ENCODE peak calls at places on chromosomes 6 and 20, in ten cellular contexts. P is type B pancreatic cell; Q is HepG2; V is upper lobe of right lung; O is colonic mucosa; W is CD4-positive, alpha-beta T cell; Z is Peyer's patch; D is fibroblast of lung; H is fibroblast of pulmonary artery; R is cardiac fibroblast. M is an unnamed sample.

GRCh38 chr6:105510746-105511145 is 107.9 kb upstream of the PREP start:
- DNase-seq in Z (no peak), W (no peak), R (peak; percentile 80), V (no peak), O (no peak), D (no peak), H (peak; percentile 20), Q (no peak), P (no peak), M (no peak)

GRCh38 chr20:45823949-45824835 is 2.9 kb downstream of the TNNC2 start:
- DNase-seq in Z (peak; percentile 80), P (no peak), R (peak; percentile 50), H (peak; percentile 56), D (peak; percentile 45), O (peak; percentile 63), Q (peak; percentile 51), V (no peak), W (peak; percentile 35), M (peak; percentile 66)

GRCh38 chr6:31768717-31769257 is 6.3 kb downstream of the SAPCD1 start:
- DNase-seq in R (no peak), H (no peak), W (no peak), V (no peak), O (no peak), Q (no peak), D (no peak), P (no peak), Z (no peak), M (no peak)

GRCh38 chr6:111210074-111210729 is 122.9 kb downstream of the SLC16A10 start:
- DNase-seq in V (no peak), D (peak; percentile 71), O (no peak), Q (peak; percentile 60), P (no peak), W (no peak), Z (no peak), H (peak; percentile 75), R (peak; percentile 79), M (peak; percentile 68)

GRCh38 chr6:143843689-143844405 is 709 bp downstream of the LTV1 start:
- DNase-seq in O (no peak), R (peak; percentile 26), H (peak; percentile 17), V (no peak), D (peak; percentile 8), P (no peak), Z (no peak), W (no peak), Q (peak; percentile 13), M (peak; percentile 71)

GRCh38 chr6:40909811-40910210 is 129.2 kb downstream of the UNC5CL start:
- DNase-seq in D (no peak), O (no peak), Q (no peak), W (no peak), H (no peak), P (no peak), V (no peak), R (no peak), Z (no peak), M (no peak)

GRCh38 chr6:162854734-162855191 is 127.0 kb downstream of the PACRG start:
- DNase-seq in R (no peak), D (no peak), Z (no peak), W (no peak), P (no peak), V (no peak), O (no peak), H (no peak), Q (no peak), M (no peak)

GRCh38 chr20:1275919-1276318 is 9.8 kb downstream of the SNPH start:
- DNase-seq in H (no peak), O (no peak), D (no peak), V (no peak), Z (no peak), W (no peak), Q (no peak), R (no peak), P (peak; percentile 25), M (no peak)

GRCh38 chr20:21515300-21516179 is 1.7 kb upstream of the NKX2-2 start:
- DNase-seq in H (no peak), P (peak; percentile 66), D (no peak), Z (no peak), R (no peak), W (no peak), O (no peak), V (no peak), Q (no peak), M (no peak)

GRCh38 chr6:98530732-98531131 is 303.6 kb upstream of the POU3F2 start:
- DNase-seq in Q (no peak), V (no peak), O (no peak), P (no peak), R (no peak), Z (no peak), H (no peak), D (no peak), W (no peak), M (no peak)

GRCh38 chr20:33733654-33734576 is 2.1 kb downstream of the ZNF341 start:
- DNase-seq in O (peak; percentile 71), V (no peak), W (no peak), H (peak; percentile 76), Z (peak; percentile 62), Q (peak; percentile 94), P (no peak), R (peak; percentile 86), D (peak; percentile 64), M (peak; percentile 87)

GRCh38 chr6:40349566-40350192 is 237.5 kb downstream of the LRFN2 start:
- DNase-seq in H (no peak), Q (no peak), V (no peak), O (no peak), Z (no peak), R (no peak), D (no peak), W (no peak), P (peak; percentile 48), M (no peak)

GRCh38 chr20:19786311-19786710 is 28.3 kb downstream of the RIN2 start:
- DNase-seq in W (no peak), O (peak; percentile 71), Z (no peak), R (peak; percentile 96), V (no peak), D (peak; percentile 90), H (peak; percentile 95), P (no peak), Q (no peak), M (peak; percentile 9)

GRCh38 chr20:19787366-19787765 is 29.3 kb downstream of the RIN2 start:
- DNase-seq in Z (no peak), W (no peak), Q (no peak), O (no peak), V (no peak), R (no peak), D (no peak), H (no peak), P (no peak), M (no peak)

GRCh38 chr20:19789446-19789845 is 31.4 kb downstream of the RIN2 start:
- DNase-seq in D (no peak), V (no peak), O (no peak), W (no peak), R (peak; percentile 13), Q (no peak), P (no peak), H (no peak), Z (no peak), M (peak; percentile 8)

GRCh38 chr20:19791887-19792286 is 33.8 kb downstream of the RIN2 start:
- DNase-seq in R (no peak), P (no peak), O (no peak), W (no peak), Q (no peak), V (no peak), D (no peak), Z (no peak), H (no peak), M (no peak)

GRCh38 chr20:19789009-19789408 is 31.0 kb downstream of the RIN2 start:
- DNase-seq in P (no peak), W (no peak), H (no peak), D (no peak), Q (no peak), O (no peak), R (no peak), V (no peak), Z (no peak), M (no peak)
- TF ChIP-seq CTCF in P (no peak), W (no peak), H (no peak), D (no peak), Q (no peak), O (no peak), R (no peak), V (no peak), Z (no peak), M (no peak)

GRCh38 chr6:140538926-140539325 is 1164.5 kb upstream of the CITED2 start:
- DNase-seq in Q (no peak), H (no peak), D (no peak), V (no peak), O (no peak), R (peak; percentile 34), P (no peak), W (no peak), Z (no peak), M (no peak)
- TF ChIP-seq CTCF in Q (no peak), H (no peak), D (no peak), V (no peak), O (no peak), R (no peak), P (peak; percentile 36), W (no peak), Z (no peak), M (no peak)

DNA sequence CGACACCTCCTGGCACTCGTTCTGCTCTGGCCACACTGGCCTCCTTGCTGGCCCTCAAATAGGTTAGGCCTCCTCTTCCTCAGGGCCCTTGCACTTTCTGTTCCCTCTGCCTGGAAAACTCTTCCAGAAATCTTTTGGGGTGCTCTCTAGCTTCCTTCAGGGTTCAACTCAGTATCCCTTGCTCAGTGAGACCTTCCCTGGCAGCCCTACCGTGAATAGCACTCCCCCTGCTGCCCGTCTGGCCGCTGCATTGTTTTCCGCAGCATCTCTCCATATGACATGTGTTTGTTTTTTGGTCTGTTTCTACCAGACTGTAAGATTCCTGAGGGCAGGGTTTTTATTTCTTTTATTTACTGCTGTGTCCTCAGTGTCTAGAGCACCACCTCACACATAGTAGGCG is 6.7 kb downstream of the DDX27 start:
- DNase-seq in P (no peak), V (no peak), Z (no peak), D (no peak), H (no peak), Q (no peak), R (no peak), O (no peak), W (no peak), M (no peak)
- TF ChIP-seq CTCF in P (no peak), V (no peak), Z (no peak), D (no peak), H (no peak), Q (peak; percentile 22), R (no peak), O (no peak), W (no peak), M (peak; percentile 25)

DNA sequence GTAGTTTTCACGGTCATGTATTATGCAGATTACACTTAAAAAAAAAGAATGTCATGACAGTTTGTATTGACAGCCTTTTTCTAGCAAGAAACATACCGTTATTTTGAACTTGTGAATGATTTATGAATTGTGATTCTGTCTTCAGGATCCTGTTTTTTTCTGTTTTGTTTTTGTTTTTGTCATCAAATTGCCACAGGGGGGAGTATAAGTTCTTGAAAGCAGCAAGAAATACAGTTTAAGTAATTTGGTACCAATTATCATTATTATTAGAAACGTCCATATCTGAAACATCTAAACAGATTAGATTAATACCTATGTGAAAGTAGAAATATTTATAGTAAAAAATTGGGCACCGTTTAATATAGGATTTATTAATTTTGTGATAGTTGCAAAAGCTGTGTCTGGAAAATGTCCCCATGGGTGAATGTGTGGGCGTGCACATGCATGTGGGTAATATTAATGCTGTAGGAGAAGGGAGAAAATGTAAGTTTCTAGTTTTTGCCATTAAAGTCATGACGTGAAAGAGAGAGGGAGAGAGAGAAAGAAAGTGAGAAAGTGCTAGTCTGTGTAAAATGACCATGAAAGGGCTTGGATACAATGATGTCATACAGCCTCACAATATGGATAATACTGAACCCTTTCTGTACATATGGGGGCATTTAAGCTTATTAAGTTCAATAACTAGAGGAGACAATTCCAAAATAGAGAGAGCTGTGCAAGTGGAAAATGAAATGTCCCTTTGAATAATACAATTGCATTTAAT is 9.4 kb upstream of the CCN2 start:
- DNase-seq in V (no peak), O (no peak), D (peak; percentile 72), R (peak; percentile 78), H (peak; percentile 69), W (no peak), Q (no peak), Z (no peak), P (no peak), M (no peak)
- TF ChIP-seq CTCF in V (no peak), O (no peak), D (peak; percentile 33), R (peak; percentile 36), H (peak; percentile 42), W (no peak), Q (peak; percentile 40), Z (no peak), P (peak; percentile 50), M (no peak)

M was measured in NB4.